ENCODE peak calls at places on chromosome 20, in four cellular contexts. J is OCI-M1, K is nephron progenitor cell, A is NCI-H1436. W is an unnamed sample.
A peak's percentile ranks its signal among the peaks of the same experiment; 100 is the strongest.

GRCh38 chr20:62887860-62888239 is 26.2 kb upstream of the TCFL5 start:
- DNase-seq in J (no peak), K (no peak), A (no peak), W (no peak)

GRCh38 chr20:22004946-22005345 is 299.5 kb downstream of the PAX1 start:
- DNase-seq in J (peak; percentile 58), K (no peak), A (no peak), W (no peak)

GRCh38 chr20:45993197-45993951 is 15.3 kb upstream of the MMP9 start:
- DNase-seq in J (peak; percentile 19), K (no peak), A (no peak), W (no peak)

GRCh38 chr20:43945391-43946205 is 30.9 kb downstream of the TOX2 start:
- DNase-seq in J (no peak), K (no peak), A (no peak), W (no peak)

GRCh38 chr20:48307277-48307676 is 520.5 kb downstream of the PREX1 start:
- DNase-seq in J (no peak), K (no peak), A (no peak), W (no peak)

GRCh38 chr20:32227316-32227715 is 19.6 kb downstream of the POFUT1 start:
- DNase-seq in J (no peak), K (no peak), A (no peak), W (no peak)

GRCh38 chr20:48489656-48490055 is 338.1 kb downstream of the PREX1 start:
- DNase-seq in J (no peak), K (no peak), A (no peak), W (no peak)

GRCh38 chr20:56736285-56736857 is 107.3 kb downstream of the TFAP2C start:
- DNase-seq in J (no peak), K (no peak), A (no peak), W (no peak)

GRCh38 chr20:45037050-45037449 is 63.9 kb downstream of the KCNS1 start:
- DNase-seq in J (peak; percentile 21), K (no peak), A (no peak), W (no peak)

GRCh38 chr20:17835941-17836861 is 132.4 kb downstream of the SNX5 start:
- DNase-seq in J (no peak), K (no peak), A (no peak), W (no peak)

GRCh38 chr20:37703338-37703660 is 9.5 kb downstream of the CTNNBL1 start:
- DNase-seq in J (no peak), K (no peak), A (no peak), W (no peak)

GRCh38 chr20:41408986-41409385 is 42.4 kb upstream of the EMILIN3 start:
- DNase-seq in J (no peak), K (peak; percentile 10), A (no peak), W (no peak)

GRCh38 chr20:24956001-24956761 is 7.1 kb downstream of the CST7 start:
- DNase-seq in J (no peak), K (no peak), A (no peak), W (no peak)

GRCh38 chr20:62142252-62143117 is 709 bp downstream of the PSMA7 start:
- DNase-seq in J (peak; percentile 39), K (peak; percentile 54), A (no peak), W (no peak)

GRCh38 chr20:62299666-62300236 is 3.0 kb upstream of the ADRM1 start:
- DNase-seq in J (no peak), K (no peak), A (no peak), W (no peak)

GRCh38 chr20:12808006-12808567 is 200.7 kb upstream of the SPTLC3 start:
- DNase-seq in J (no peak), K (no peak), A (no peak), W (no peak)

GRCh38 chr20:43536041-43536816 is 22.6 kb upstream of the SGK2 start:
- DNase-seq in J (no peak), K (no peak), A (no peak), W (no peak)

GRCh38 chr20:22412977-22413868 is 171.1 kb downstream of the FOXA2 start:
- DNase-seq in J (peak; percentile 26), K (no peak), A (no peak), W (no peak)

GRCh38 chr20:2878515-2878914 is 5.2 kb downstream of the PTPRA start:
- DNase-seq in J (no peak), K (no peak), A (no peak), W (no peak)

GRCh38 chr20:32522775-32523612 is 62.1 kb downstream of the NOL4L start:
- DNase-seq in J (no peak), K (no peak), A (peak; percentile 33), W (no peak)

GRCh38 chr20:58995461-58996225 is 11.4 kb downstream of the CTSZ start:
- DNase-seq in J (no peak), K (no peak), A (no peak), W (no peak)

GRCh38 chr20:11356061-11356460 is 561.6 kb upstream of the BTBD3 start:
- DNase-seq in J (no peak), K (no peak), A (no peak), W (no peak)

GRCh38 chr20:23659989-23660837 is 22.5 kb upstream of the CST3 start:
- DNase-seq in J (peak; percentile 80), K (no peak), A (no peak), W (no peak)

GRCh38 chr20:10344953-10345352 is 89.1 kb downstream of the MKKS start:
- DNase-seq in J (no peak), K (no peak), A (no peak), W (no peak)

GRCh38 chr20:20548527-20549266 is 163.7 kb downstream of the RALGAPA2 start:
- DNase-seq in J (no peak), K (no peak), A (peak; percentile 32), W (no peak)

GRCh38 chr20:19757487-19757972 is 528 bp upstream of the RIN2 start:
- DNase-seq in J (no peak), K (peak; percentile 81), A (no peak), W (no peak)

GRCh38 chr20:49345538-49345937 is 67.7 kb upstream of the ZNFX1 start:
- DNase-seq in J (no peak), K (no peak), A (no peak), W (no peak)

GRCh38 chr20:9147553-9148024 is 78.7 kb downstream of the PLCB4 start:
- DNase-seq in J (peak; percentile 56), K (no peak), A (no peak), W (no peak)

GRCh38 chr20:49712918-49713778 is 530 bp downstream of the B4GALT5 start:
- DNase-seq in J (peak; percentile 40), K (no peak), A (no peak), W (no peak)

GRCh38 chr20:37749620-37750403 is 56.0 kb downstream of the CTNNBL1 start:
- DNase-seq in J (no peak), K (no peak), A (no peak), W (no peak)

W was measured in central memory CD8-positive, alpha-beta T cell.